ENCODE peak calls at places on chromosomes 16 and 17, in four cellular contexts. J is H9; N is CD4-positive, alpha-beta T cell; B is transverse colon. K is an unnamed sample.

GRCh38 chr16:70687172-70687531 is 1.3 kb upstream of the MTSS2 start:
- DNase-seq in N (no peak), J (no peak), B (no peak), K (no peak)

GRCh38 chr17:79188048-79188447 is 113.4 kb downstream of the ENGASE start:
- DNase-seq in N (no peak), B (no peak), J (peak), K (peak)

GRCh38 chr17:61420128-61420527 is 20.5 kb downstream of the TBX2 start:
- DNase-seq in B (no peak), N (no peak), J (no peak), K (no peak)

GRCh38 chr16:82047374-82047773 is 12.3 kb downstream of the HSD17B2 start:
- DNase-seq in B (no peak), J (no peak), N (no peak), K (no peak)

GRCh38 chr16:11094075-11094593 is 149.8 kb downstream of the CLEC16A start:
- DNase-seq in J (no peak), N (no peak), B (peak), K (peak)

GRCh38 chr16:66491716-66492064 is 58.2 kb downstream of the TK2 start:
- DNase-seq in N (no peak), B (no peak), J (no peak), K (no peak)

GRCh38 chr17:35086931-35087573 is 23.5 kb upstream of the RFFL start:
- DNase-seq in N (no peak), B (peak), J (no peak), K (no peak)

GRCh38 chr17:42387663-42388380 is 420 bp downstream of the STAT3 start:
- DNase-seq in N (peak), J (peak), B (peak), K (peak)

GRCh38 chr17:71494045-71494444 is 626.8 kb upstream of the SOX9 start:
- DNase-seq in J (no peak), N (no peak), B (no peak), K (no peak)

GRCh38 chr17:45700171-45701090 is 83.7 kb upstream of the CRHR1 start:
- DNase-seq in J (no peak), B (no peak), N (no peak), K (no peak)

GRCh38 chr16:14527411-14528044 is 102.5 kb downstream of the PARN start:
- DNase-seq in B (no peak), J (no peak), N (no peak), K (no peak)

GRCh38 chr16:88591577-88592021 is 21.4 kb downstream of the ZC3H18 start:
- DNase-seq in B (peak), N (no peak), J (no peak), K (no peak)

GRCh38 chr17:57292086-57292485 is 35.8 kb downstream of the MSI2 start:
- DNase-seq in N (no peak), B (no peak), J (no peak), K (no peak)

GRCh38 chr16:4443271-4443670 is 17.6 kb downstream of the DNAJA3 start:
- DNase-seq in J (no peak), B (no peak), N (no peak), K (no peak)

GRCh38 chr17:19706791-19707727 is 9.3 kb downstream of the SLC47A2 start:
- DNase-seq in J (peak), N (no peak), B (no peak), K (peak)

GRCh38 chr16:81042821-81043220 is 7.2 kb downstream of the ATMIN start:
- DNase-seq in J (no peak), N (no peak), B (no peak), K (no peak)

GRCh38 chr17:76246080-76247066 is 6.1 kb upstream of the RNF157 start:
- DNase-seq in B (peak), N (no peak), J (no peak), K (no peak)

GRCh38 chr17:82920150-82920549 is 80.3 kb upstream of the ZNF750 start:
- DNase-seq in B (no peak), J (no peak), N (no peak), K (no peak)

GRCh38 chr17:79544142-79544914 is 66.5 kb downstream of the RBFOX3 start:
- DNase-seq in J (no peak), B (no peak), N (no peak), K (no peak)

GRCh38 chr17:46053911-46054534 is 55.0 kb downstream of the STH start:
- DNase-seq in N (no peak), B (no peak), J (no peak), K (no peak)

GRCh38 chr16:1157639-1158455 is 4.9 kb downstream of the CACNA1H start:
- DNase-seq in J (no peak), N (no peak), B (no peak), K (no peak)

GRCh38 chr17:73630957-73631595 is 13.2 kb downstream of the SDK2 start:
- DNase-seq in J (no peak), B (no peak), N (no peak), K (no peak)

GRCh38 chr17:37650419-37651003 is 7.3 kb upstream of the DDX52 start:
- DNase-seq in J (peak), N (no peak), B (peak), K (peak)
- TF ChIP-seq CTCF in J (peak), N (no peak), B (peak), K (peak)

GRCh38 chr16:73040735-73041402 is 7.1 kb downstream of the ZFHX3 start:
- DNase-seq in N (no peak), B (no peak), J (no peak), K (no peak)

GRCh38 chr16:73040136-73040535 is 7.8 kb downstream of the ZFHX3 start:
- DNase-seq in N (no peak), J (peak), B (no peak), K (no peak)

GRCh38 chr16:73043828-73044493 is 4.0 kb downstream of the ZFHX3 start:
- DNase-seq in B (no peak), J (no peak), N (no peak), K (no peak)

GRCh38 chr16:73042807-73043206 is 5.1 kb downstream of the ZFHX3 start:
- DNase-seq in B (no peak), J (no peak), N (no peak), K (no peak)

GRCh38 chr16:73041644-73042043 is 6.3 kb downstream of the ZFHX3 start:
- DNase-seq in N (no peak), J (no peak), B (no peak), K (no peak)
- H3K27ac ChIP-seq in N (no peak), J (no peak), B (no peak), K (no peak)

GRCh38 chr16:74700206-74701040 is at the start of gene MLKL:
- DNase-seq in N (peak), B (peak), J (peak), K (peak)
- TF ChIP-seq CTCF in N (no peak), B (peak), J (no peak), K (no peak)

DNA sequence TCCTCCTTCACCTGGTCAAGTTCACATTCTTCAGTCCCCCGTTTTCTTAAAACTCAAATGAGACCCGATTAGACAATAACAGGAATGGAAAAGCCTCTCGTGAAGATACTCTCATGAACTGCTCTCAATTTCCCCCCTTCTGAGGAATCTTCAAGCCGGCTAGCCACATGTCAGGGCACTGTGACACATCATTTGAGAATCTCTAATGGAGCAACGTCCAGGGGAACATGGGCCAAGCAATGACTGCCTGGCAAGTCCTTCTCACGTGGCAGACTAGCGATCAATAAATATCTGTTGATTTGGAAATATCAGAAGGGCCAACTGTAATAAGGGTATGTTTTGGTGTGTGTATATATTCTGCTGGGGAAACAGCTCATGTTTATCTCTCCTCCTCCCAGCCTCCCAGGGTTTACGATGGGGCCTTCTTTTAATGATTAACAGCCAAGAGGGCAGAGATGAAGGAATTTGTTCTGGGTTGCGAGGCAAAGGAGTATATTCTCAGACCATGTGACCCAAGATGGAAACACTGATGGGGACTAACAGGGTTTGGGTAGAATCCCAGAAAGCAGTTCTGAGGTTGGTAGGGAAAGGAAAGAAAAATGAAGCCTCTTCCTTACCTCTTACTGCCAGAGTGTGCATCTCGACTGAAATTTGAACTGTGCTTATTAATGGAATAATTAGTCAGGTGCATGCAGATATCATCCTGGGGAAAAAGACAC is 21.4 kb downstream of the TTLL6 start:
- DNase-seq in J (no peak), N (no peak), B (peak), K (no peak)
- H3K27ac ChIP-seq in J (no peak), N (no peak), B (peak), K (no peak)

GRCh38 chr17:47725446-47726109 is 7.5 kb upstream of the TBX21 start:
- DNase-seq in B (no peak), N (no peak), J (no peak), K (no peak)
- TF ChIP-seq CTCF in B (no peak), N (no peak), J (peak), K (no peak)

GRCh38 chr16:12995721-12996372 is 94.4 kb downstream of the SHISA9 start:
- DNase-seq in N (no peak), B (no peak), J (no peak), K (no peak)
- H3K27ac ChIP-seq in N (no peak), B (no peak), J (no peak), K (no peak)

GRCh38 chr16:84504420-84505248 is at the start of gene MEAK7:
- DNase-seq in J (peak), B (peak), N (peak), K (peak)
- TF ChIP-seq CTCF in J (no peak), B (no peak), N (no peak), K (no peak)

GRCh38 chr17:3906881-3907280 is 9.4 kb downstream of the P2RX1 start:
- DNase-seq in J (no peak), N (no peak), B (no peak), K (no peak)
- H3K27ac ChIP-seq in J (no peak), N (no peak), B (no peak), K (no peak)